ENCODE peak calls at places on chromosome 1, in six cellular contexts. M is GM12878, R is K562, O is HCT116, L is H1, C is endothelial cell of umbilical vein. W is an unnamed sample.

GRCh38 chr1:93616221-93616995 is 65.2 kb downstream of the BCAR3 start:
- DNase-seq in L (no peak), R (no peak), C (no peak), M (no peak), O (no peak), W (no peak)

GRCh38 chr1:61082336-61083013 is at the start of gene NFIA:
- DNase-seq in R (peak), M (no peak), O (peak), C (peak), L (no peak), W (peak)

GRCh38 chr1:42851960-42852607 is 5.7 kb downstream of the ZNF691 start:
- DNase-seq in M (no peak), L (no peak), R (no peak), C (no peak), O (no peak), W (no peak)

GRCh38 chr1:223413216-223413615 is 20.0 kb downstream of the CCDC185 start:
- DNase-seq in C (no peak), O (no peak), R (no peak), M (no peak), L (no peak), W (no peak)

GRCh38 chr1:55443175-55443933 is 228.2 kb upstream of the USP24 start:
- DNase-seq in O (peak), C (peak), L (no peak), M (no peak), R (peak), W (no peak)

GRCh38 chr1:210076620-210077019 is 138.6 kb downstream of the SYT14 start:
- DNase-seq in L (no peak), M (no peak), R (peak), O (no peak), C (no peak), W (no peak)

GRCh38 chr1:76140227-76140626 is 65.7 kb downstream of the ST6GALNAC3 start:
- DNase-seq in C (no peak), O (no peak), R (no peak), L (no peak), M (no peak), W (no peak)

GRCh38 chr1:156781585-156782186 is 14.4 kb downstream of the PRCC start:
- DNase-seq in L (no peak), M (no peak), C (no peak), R (no peak), O (no peak), W (no peak)

GRCh38 chr1:8378202-8378601 is 60.3 kb downstream of the SLC45A1 start:
- DNase-seq in R (no peak), M (no peak), O (no peak), C (no peak), L (no peak), W (no peak)

DNA sequence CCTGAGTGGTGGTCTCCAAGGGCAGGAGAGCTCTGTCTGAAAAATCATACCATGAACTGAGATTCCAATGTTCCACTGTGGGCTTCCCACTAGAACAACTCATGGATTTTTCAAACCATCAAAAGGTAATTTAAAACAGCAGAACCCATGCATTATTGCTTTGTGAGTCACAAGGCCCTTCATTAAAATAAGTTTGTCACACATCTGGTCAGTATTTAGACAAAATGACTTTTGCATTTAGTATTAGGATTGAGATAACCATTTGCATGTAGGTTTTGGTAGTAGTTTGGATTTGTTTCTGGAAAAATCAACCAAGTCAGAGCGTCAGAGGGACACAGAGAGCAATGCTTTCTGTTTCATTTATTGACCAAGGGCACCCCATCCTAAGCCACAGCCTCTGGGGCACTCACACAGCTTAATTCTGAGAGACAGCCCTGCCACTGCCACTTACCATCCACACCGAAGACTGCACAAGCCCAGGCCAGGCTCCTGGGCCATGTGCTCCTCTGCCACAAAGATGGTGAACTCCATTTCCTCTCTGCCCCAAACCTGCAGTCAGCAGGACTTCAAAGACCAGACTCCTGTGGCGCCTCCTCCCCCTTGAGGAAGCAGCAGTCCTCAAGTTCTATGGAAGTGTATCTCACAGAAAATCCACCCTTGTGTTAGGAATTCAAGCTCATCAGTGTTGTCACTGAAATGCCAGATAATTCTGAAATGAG is 132.6 kb upstream of the DUSP10 start:
- DNase-seq in O (no peak), C (no peak), R (no peak), M (no peak), L (no peak), W (no peak)
- H2AFZ ChIP-seq in O (no peak), C (no peak), R (no peak), M (peak), L (peak), W (peak)

DNA sequence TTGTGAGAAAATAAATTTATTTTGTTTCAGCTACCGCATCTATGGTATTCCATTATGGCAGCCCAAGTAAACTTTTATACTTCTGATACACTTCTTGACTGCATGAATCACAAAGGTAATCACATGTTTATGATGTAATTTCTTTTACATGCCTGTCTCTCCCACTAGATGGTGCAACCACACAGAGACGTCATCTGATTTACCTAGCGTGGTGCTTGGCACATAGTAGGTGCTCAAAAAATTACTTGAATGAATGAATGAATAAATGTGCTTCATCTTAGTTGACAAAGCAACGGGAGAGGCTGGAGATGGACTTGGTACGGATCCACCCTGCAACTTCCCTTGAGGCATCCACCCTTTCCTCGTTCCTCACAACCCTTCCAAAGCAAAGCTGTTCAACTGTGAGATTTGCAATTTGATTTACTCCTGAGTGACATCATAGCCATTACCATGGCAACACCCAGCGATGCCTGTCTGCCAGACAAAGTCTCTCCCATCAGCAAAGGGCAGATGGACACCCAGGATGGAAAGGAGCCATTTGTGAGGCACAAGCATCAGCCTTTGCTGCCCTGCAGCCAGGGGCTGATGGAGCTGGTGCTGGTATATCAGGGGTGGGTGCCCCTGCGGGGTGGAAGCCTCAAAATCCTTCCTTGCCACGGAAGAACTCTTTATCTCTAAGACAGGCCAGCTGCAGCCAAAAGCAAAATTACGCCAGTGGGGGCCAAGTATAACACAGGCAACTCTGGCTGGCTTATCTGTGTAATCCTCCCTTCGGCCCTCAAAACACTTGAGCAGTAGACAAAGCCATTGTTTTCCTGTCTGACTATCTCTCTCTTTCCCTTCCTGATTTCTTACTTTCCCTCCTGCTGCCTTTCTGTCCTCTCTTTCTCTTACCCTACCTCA is 18.9 kb upstream of the VWA5B1 start:
- DNase-seq in R (no peak), L (no peak), C (no peak), M (no peak), O (no peak), W (peak)
- TF ChIP-seq MAX in R (no peak), L (no peak), C (no peak), M (no peak), O (no peak), W (no peak)

GRCh38 chr1:19294638-19295037 is 6.1 kb upstream of the AKR7A3 start:
- DNase-seq in L (no peak), R (no peak), M (no peak), C (no peak), O (no peak), W (no peak)

GRCh38 chr1:19287436-19288185 is 959 bp downstream of the AKR7A3 start:
- DNase-seq in O (no peak), C (no peak), R (no peak), M (no peak), L (no peak), W (no peak)

GRCh38 chr1:19284881-19285280 is 3.7 kb downstream of the AKR7A3 start:
- DNase-seq in O (no peak), R (no peak), L (no peak), C (no peak), M (no peak), W (no peak)

GRCh38 chr1:19283891-19284290 is 4.7 kb downstream of the AKR7A3 start:
- DNase-seq in R (no peak), C (no peak), O (no peak), M (no peak), L (no peak), W (no peak)

DNA sequence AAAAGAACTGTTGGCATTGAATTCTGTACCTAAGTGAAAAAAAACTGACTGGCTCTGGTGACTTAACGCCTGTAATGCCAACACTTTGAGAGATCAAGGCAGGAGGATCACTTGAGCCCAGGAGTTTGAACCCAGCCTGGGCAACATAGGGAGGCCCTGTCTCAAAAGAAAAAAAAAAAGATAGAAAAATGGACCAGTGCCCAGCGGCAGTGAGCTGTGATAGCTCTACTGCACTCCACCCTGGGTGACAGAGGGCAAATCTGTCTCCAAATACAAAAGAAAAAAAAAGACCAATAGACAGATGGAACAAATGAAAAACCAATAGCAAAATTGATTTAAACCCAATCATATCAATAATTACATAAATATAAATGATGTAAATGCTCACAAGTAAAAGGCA is 674 bp upstream of the AKR7A3 start:
- DNase-seq in C (no peak), L (no peak), O (no peak), R (no peak), M (no peak), W (no peak)
- H2AFZ ChIP-seq in C (peak), L (peak), O (no peak), R (no peak), M (no peak), W (no peak)

GRCh38 chr1:27556781-27557595 is 47.0 kb downstream of the AHDC1 start:
- DNase-seq in M (no peak), C (peak), R (peak), O (peak), L (peak), W (peak)
- TF ChIP-seq MAX in M (no peak), C (no peak), R (peak), O (no peak), L (peak), W (peak)

W was measured in SK-N-SH.